ENCODE peak calls at places on chromosomes 7 and 10, in nine cellular contexts. L is GM23338, S is choroid plexus epithelial cell, U is HFF-Myc, X is tibial nerve, Z is adrenal gland, V is Panc1, I is ovary, T is IMR-90. J is an unnamed sample.

GRCh38 chr7:19110026-19110777 is 7.2 kb downstream of the TWIST1 start:
- DNase-seq in Z (no peak), L (peak; percentile 44), U (no peak), S (no peak), I (no peak), T (no peak), X (no peak), V (no peak), J (no peak)

GRCh38 chr7:151051108-151051507 is 2.8 kb downstream of the ASIC3 start:
- DNase-seq in U (no peak), T (peak; percentile 77), I (peak; percentile 64), X (no peak), L (peak; percentile 95), Z (peak; percentile 69), S (peak; percentile 79), V (no peak), J (no peak)

GRCh38 chr10:78419481-78420265 is 386.0 kb downstream of the RPS24 start:
- DNase-seq in I (no peak), V (no peak), L (no peak), X (no peak), U (no peak), Z (no peak), S (no peak), T (no peak), J (no peak)

GRCh38 chr7:123023126-123023525 is 27.6 kb upstream of the TAS2R16 start:
- DNase-seq in U (no peak), T (no peak), Z (no peak), X (no peak), L (peak; percentile 8), V (no peak), I (no peak), S (no peak), J (no peak)

GRCh38 chr7:1864126-1864940 is 194.3 kb downstream of the ELFN1 start:
- DNase-seq in T (no peak), Z (no peak), I (no peak), V (no peak), X (no peak), U (no peak), L (no peak), S (no peak), J (no peak)

GRCh38 chr7:7972927-7973594 is 4.5 kb downstream of the GLCCI1 start:
- DNase-seq in Z (no peak), I (no peak), L (no peak), S (no peak), X (no peak), T (no peak), U (no peak), V (no peak), J (no peak)

GRCh38 chr10:21894648-21895342 is 108.7 kb downstream of the DNAJC1 start:
- DNase-seq in Z (no peak), I (no peak), U (no peak), V (no peak), L (no peak), S (no peak), T (no peak), X (no peak), J (no peak)

GRCh38 chr7:17769918-17770317 is 170.4 kb downstream of the SNX13 start:
- DNase-seq in Z (peak; percentile 61), I (peak; percentile 11), S (peak; percentile 88), U (peak; percentile 21), V (peak; percentile 56), L (peak; percentile 87), X (peak; percentile 83), T (peak; percentile 75), J (no peak)

GRCh38 chr10:102409604-102410426 is 8.8 kb downstream of the PSD start:
- DNase-seq in L (peak; percentile 64), Z (no peak), T (no peak), I (no peak), U (no peak), V (no peak), X (no peak), S (no peak), J (no peak)

GRCh38 chr10:119333146-119333792 is 125.9 kb downstream of the GRK5 start:
- DNase-seq in U (peak; percentile 27), X (no peak), V (no peak), S (peak; percentile 40), T (peak; percentile 70), Z (no peak), L (no peak), I (no peak), J (no peak)

GRCh38 chr7:77335581-77335980 is 80.6 kb downstream of the GSAP start:
- DNase-seq in V (no peak), Z (no peak), I (no peak), T (no peak), S (no peak), U (no peak), X (no peak), L (no peak), J (no peak)

GRCh38 chr7:48096273-48096672 is 7.2 kb downstream of the UPP1 start:
- DNase-seq in S (no peak), I (no peak), V (no peak), L (no peak), Z (no peak), X (no peak), U (no peak), T (no peak), J (no peak)

GRCh38 chr7:48099781-48100180 is 10.7 kb downstream of the UPP1 start:
- DNase-seq in S (no peak), I (no peak), U (no peak), X (no peak), Z (no peak), V (no peak), T (no peak), L (no peak), J (no peak)

GRCh38 chr7:48094861-48095293 is 5.8 kb downstream of the UPP1 start:
- DNase-seq in V (no peak), S (peak; percentile 83), T (peak; percentile 76), L (no peak), X (no peak), I (no peak), U (no peak), Z (no peak), J (no peak)

GRCh38 chr7:48098846-48099245 is 9.8 kb downstream of the UPP1 start:
- DNase-seq in V (no peak), S (peak; percentile 40), U (no peak), I (no peak), T (no peak), Z (no peak), X (no peak), L (no peak), J (no peak)

DNA sequence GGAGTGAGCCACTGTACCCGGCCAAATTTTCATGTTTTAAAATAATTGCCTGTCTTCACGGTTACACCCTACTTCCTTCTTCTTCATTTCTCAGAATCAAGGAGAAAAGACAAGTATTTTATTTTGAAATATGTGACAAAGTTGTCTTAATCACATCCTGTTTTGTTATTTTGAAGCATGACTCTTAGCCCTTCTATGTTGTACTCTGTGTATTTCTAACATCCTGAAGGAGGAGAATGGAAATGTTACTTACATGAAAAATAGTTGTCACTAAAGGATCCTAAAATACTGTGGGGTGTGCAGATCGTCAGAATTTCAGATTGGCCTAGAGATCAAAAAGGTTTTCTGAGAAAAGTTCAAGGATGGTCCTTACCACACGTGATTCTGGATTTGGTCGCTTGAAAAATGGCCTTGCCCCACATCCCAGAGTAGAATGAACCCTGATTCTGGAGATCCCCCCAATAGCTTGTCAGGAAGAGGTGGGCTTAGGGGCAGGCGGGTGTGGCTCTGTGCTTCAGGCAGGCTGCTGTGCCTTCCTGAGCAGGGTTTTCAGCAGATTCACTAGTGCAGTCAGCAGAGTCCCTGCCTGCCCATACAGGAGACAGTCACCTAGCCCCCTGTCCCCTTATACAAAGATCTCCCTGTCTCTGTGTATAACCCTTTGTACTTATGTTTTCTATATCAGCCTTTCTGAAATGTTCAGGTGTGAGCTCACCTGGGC is 8.6 kb downstream of the UPP1 start:
- DNase-seq in U (no peak), T (no peak), I (no peak), L (no peak), X (no peak), Z (no peak), V (no peak), S (no peak), J (no peak)
- H3K4me3 ChIP-seq in U (no peak overlapping the region), T (no peak overlapping the region), I (no peak overlapping the region), L (no peak overlapping the region), X (no peak overlapping the region), Z (no peak overlapping the region), V (no peak overlapping the region), S (no peak overlapping the region), J (no peak overlapping the region)

GRCh38 chr7:23520582-23520981 is 11.2 kb downstream of the TRA2A start:
- DNase-seq in S (no peak), U (no peak), Z (no peak), L (peak; percentile 41), V (no peak), I (no peak), X (no peak), T (no peak), J (no peak)
- TF ChIP-seq CTCF in S (peak; percentile 35), U (peak; percentile 13), Z (no peak), L (peak; percentile 56), V (no peak), I (no peak), X (no peak), T (peak; percentile 17), J (peak; percentile 30)

DNA sequence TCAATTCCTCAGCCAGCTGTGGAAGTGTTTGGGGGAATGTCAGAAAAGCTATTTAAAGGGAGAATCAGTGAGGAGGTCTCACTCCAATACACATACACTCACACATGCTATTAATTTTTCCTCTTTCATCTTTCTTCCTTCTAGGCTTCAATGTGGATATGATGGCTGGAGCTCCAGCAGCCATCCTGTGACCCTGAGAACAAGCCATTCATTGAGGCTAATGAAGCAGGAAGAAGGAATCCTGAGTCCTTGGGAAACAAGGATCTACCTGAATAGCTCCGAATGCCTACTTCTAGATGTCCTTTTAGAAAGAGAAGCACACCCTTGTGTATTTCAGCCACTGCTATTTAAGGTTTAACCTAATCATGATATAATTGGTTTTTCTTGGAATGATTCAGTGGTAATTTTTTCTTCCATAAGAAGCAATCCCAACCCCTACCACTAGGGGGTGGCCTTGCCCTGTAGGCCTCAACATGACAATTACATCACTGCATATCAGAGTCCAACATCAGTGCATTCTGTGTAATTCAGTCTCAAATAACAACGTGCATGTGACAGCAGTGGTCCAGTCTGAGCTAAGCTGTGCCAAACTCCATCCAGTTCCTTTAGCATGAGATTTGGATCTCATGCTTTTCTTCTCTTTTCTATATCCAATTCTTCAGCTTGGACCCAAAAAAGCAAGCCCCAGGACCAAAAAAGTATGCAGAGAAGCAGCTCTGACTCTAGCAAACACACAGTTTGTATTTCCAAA is 85.3 kb upstream of the ANKRD1 start:
- DNase-seq in I (peak; percentile 34), U (peak; percentile 59), L (peak; percentile 54), T (peak; percentile 79), V (peak; percentile 41), Z (peak; percentile 56), S (peak; percentile 94), X (peak; percentile 79), J (peak; percentile 31)
- H3K4me3 ChIP-seq in I (no peak overlapping the region), U (no peak overlapping the region), L (no peak overlapping the region), T (no peak overlapping the region), V (no peak overlapping the region), Z (no peak overlapping the region), S (no peak overlapping the region), X (no peak overlapping the region), J (no peak overlapping the region)

GRCh38 chr10:61271127-61271780 is 181.9 kb downstream of the TMEM26 start:
- DNase-seq in S (peak; percentile 93), V (peak; percentile 80), X (no peak), T (peak; percentile 84), L (peak; percentile 49), Z (no peak), U (peak; percentile 41), I (no peak), J (peak; percentile 41)
- TF ChIP-seq CTCF in S (peak; percentile 49), V (peak; percentile 35), X (no peak), T (peak; percentile 55), L (peak; percentile 41), Z (peak; percentile 17), U (peak; percentile 12), I (no peak), J (peak; percentile 36)